ENCODE peak calls at places on chromosomes 13 and 19, in ten cellular contexts. Z is fibroblast of pulmonary artery; B is colonic mucosa; Y is NCI-H345; J is thoracic aorta; L is non-pigmented ciliary epithelial cell; F is pons; D is C1 segment of cervical spinal cord; G is dorsolateral prefrontal cortex; M is activated naive CD8-positive, alpha-beta T cell treated with anti-CD3 and anti-CD28 coated beads, Interleukin-2, amount 50 U/mL, for 24 hours. P is an unnamed sample.
A peak's percentile ranks its signal among the peaks of the same experiment; 100 is the strongest.

GRCh38 chr19:47776568-47776967 is 1.9 kb upstream of the SELENOW start:
- DNase-seq in M (no peak), F (peak; percentile 73), J (no peak), Z (no peak), B (peak; percentile 46), Y (peak; percentile 90), D (no peak), L (no peak), G (no peak), P (no peak)

GRCh38 chr19:39112338-39112890 is 13.2 kb upstream of the PAK4 start:
- DNase-seq in J (no peak), Y (no peak), Z (no peak), G (no peak), D (no peak), F (no peak), B (no peak), L (no peak), M (no peak), P (peak; percentile 62)

GRCh38 chr13:109746364-109746763 is 40.0 kb downstream of the IRS2 start:
- DNase-seq in M (no peak), Z (no peak), D (no peak), B (no peak), J (no peak), L (no peak), Y (no peak), F (no peak), G (no peak), P (no peak)

GRCh38 chr19:19217110-19217509 is 5.4 kb downstream of the NCAN start:
- DNase-seq in M (no peak), G (no peak), Y (no peak), F (no peak), Z (peak; percentile 48), D (no peak), L (no peak), J (no peak), B (no peak), P (peak; percentile 47)

GRCh38 chr19:47430041-47430802 is 10.9 kb upstream of the MEIS3 start:
- DNase-seq in M (peak; percentile 41), F (no peak), L (no peak), Y (no peak), B (peak; percentile 73), D (no peak), Z (peak; percentile 51), G (no peak), J (no peak), P (peak; percentile 38)

GRCh38 chr13:40061466-40062450 is 406.3 kb downstream of the COG6 start:
- DNase-seq in J (no peak), L (no peak), M (no peak), F (no peak), G (no peak), D (no peak), Y (no peak), B (no peak), Z (peak; percentile 67), P (peak; percentile 98)

GRCh38 chr19:752652-753517 is 2.0 kb downstream of the MISP start:
- DNase-seq in J (no peak), G (no peak), L (no peak), D (no peak), M (no peak), Z (peak; percentile 74), Y (no peak), B (peak; percentile 94), F (no peak), P (peak; percentile 90)

GRCh38 chr19:46648961-46649960 is 11.7 kb downstream of the DACT3 start:
- DNase-seq in Y (no peak), L (no peak), F (no peak), G (no peak), B (no peak), J (no peak), Z (no peak), M (no peak), D (no peak), P (no peak)

GRCh38 chr13:110456550-110456949 is 105.0 kb downstream of the RAB20 start:
- DNase-seq in F (no peak), L (no peak), G (no peak), Y (no peak), B (no peak), M (no peak), Z (no peak), J (no peak), D (no peak), P (no peak)

GRCh38 chr13:89150362-89150761 is 1479.2 kb downstream of the SLITRK5 start:
- DNase-seq in L (peak; percentile 18), G (no peak), J (no peak), M (no peak), B (no peak), Y (no peak), D (no peak), Z (peak; percentile 22), F (no peak), P (peak; percentile 93)

GRCh38 chr13:42083138-42083770 is 34.8 kb downstream of the DGKH start:
- DNase-seq in D (no peak), Z (no peak), L (no peak), B (no peak), G (no peak), M (no peak), Y (no peak), J (no peak), F (no peak), P (no peak)

GRCh38 chr13:39760521-39760920 is 105.1 kb downstream of the COG6 start:
- DNase-seq in Y (no peak), F (no peak), Z (no peak), M (no peak), J (no peak), G (no peak), L (no peak), B (no peak), D (no peak), P (no peak)

GRCh38 chr13:113551081-113552000 is 33.2 kb upstream of the TFDP1 start:
- DNase-seq in Y (peak; percentile 73), F (no peak), L (no peak), B (peak; percentile 7), D (no peak), J (no peak), G (no peak), Z (no peak), M (no peak), P (no peak)

GRCh38 chr13:48750588-48751383 is 97.1 kb downstream of the CYSLTR2 start:
- DNase-seq in F (peak; percentile 9), M (no peak), Z (peak; percentile 78), Y (no peak), G (no peak), B (peak; percentile 24), D (no peak), L (no peak), J (no peak), P (peak; percentile 37)

GRCh38 chr13:40102854-40103253 is 447.4 kb downstream of the COG6 start:
- DNase-seq in D (no peak), L (peak; percentile 89), J (no peak), Z (peak; percentile 90), B (no peak), F (no peak), G (peak; percentile 43), Y (no peak), M (peak; percentile 85), P (peak; percentile 97)

GRCh38 chr19:18868380-18869230 is 27.4 kb downstream of the CERS1 start:
- DNase-seq in J (no peak), M (no peak), G (no peak), Y (no peak), Z (no peak), B (no peak), D (no peak), F (no peak), L (no peak), P (no peak)

GRCh38 chr19:277581-278165 is 13.5 kb downstream of the PLPP2 start:
- DNase-seq in F (no peak), D (no peak), Z (peak; percentile 56), Y (no peak), L (no peak), M (no peak), B (no peak), J (no peak), G (no peak), P (peak; percentile 53)

P was measured in amniotic epithelial cell.